ENCODE peak calls at places on chromosomes 16 and 17, in ten cellular contexts. One of them, this sample, is unnamed.

GRCh38 chr16:53911506-53911905 is 207.6 kb downstream of the FTO start:
- DNase-seq in T-helper 1 cell: no peak
- DNase-seq in NCI-H1092 treated with DMSO at 0.1 percent for 48 hours: no peak
- DNase-seq in RPMI7951: no peak
- DNase-seq in transverse colon: no peak
- DNase-seq in stimulated activated CD8-positive, alpha-beta memory T cell treated with anti-CD3 and anti-CD28 coated beads, Interleukin-4, amount 100 ng/mL, for 4 hours: no peak
- DNase-seq in AG09309: no peak
- DNase-seq in activated CD4-positive, CD25-positive, alpha-beta regulatory T cell: no peak
- DNase-seq in NCI-H748 treated with DMSO at 0.1 percent for 48 hours: no peak
- DNase-seq in EH: no peak
- DNase-seq in this sample: no peak

GRCh38 chr16:11639925-11640899 is 28.0 kb upstream of the SNN start:
- DNase-seq in NCI-H748 treated with DMSO at 0.1 percent for 48 hours: no peak
- DNase-seq in activated CD4-positive, CD25-positive, alpha-beta regulatory T cell: no peak
- DNase-seq in AG09309: peak
- DNase-seq in NCI-H1092 treated with DMSO at 0.1 percent for 48 hours: no peak
- DNase-seq in transverse colon: peak
- DNase-seq in T-helper 1 cell: no peak
- DNase-seq in RPMI7951: peak
- DNase-seq in EH: peak
- DNase-seq in stimulated activated CD8-positive, alpha-beta memory T cell treated with anti-CD3 and anti-CD28 coated beads, Interleukin-4, amount 100 ng/mL, for 4 hours: no peak
- DNase-seq in this sample: no peak

GRCh38 chr17:68599091-68599872 is 1.9 kb downstream of the FAM20A start:
- DNase-seq in EH: peak
- DNase-seq in activated CD4-positive, CD25-positive, alpha-beta regulatory T cell: no peak
- DNase-seq in T-helper 1 cell: no peak
- DNase-seq in NCI-H1092 treated with DMSO at 0.1 percent for 48 hours: no peak
- DNase-seq in transverse colon: no peak
- DNase-seq in AG09309: peak
- DNase-seq in NCI-H748 treated with DMSO at 0.1 percent for 48 hours: no peak
- DNase-seq in RPMI7951: peak
- DNase-seq in stimulated activated CD8-positive, alpha-beta memory T cell treated with anti-CD3 and anti-CD28 coated beads, Interleukin-4, amount 100 ng/mL, for 4 hours: no peak
- DNase-seq in this sample: no peak

GRCh38 chr16:3070608-3071111 is 5.2 kb downstream of the IL32 start:
- DNase-seq in stimulated activated CD8-positive, alpha-beta memory T cell treated with anti-CD3 and anti-CD28 coated beads, Interleukin-4, amount 100 ng/mL, for 4 hours: no peak
- DNase-seq in transverse colon: no peak
- DNase-seq in T-helper 1 cell: no peak
- DNase-seq in EH: no peak
- DNase-seq in AG09309: no peak
- DNase-seq in activated CD4-positive, CD25-positive, alpha-beta regulatory T cell: no peak
- DNase-seq in RPMI7951: no peak
- DNase-seq in NCI-H1092 treated with DMSO at 0.1 percent for 48 hours: no peak
- DNase-seq in NCI-H748 treated with DMSO at 0.1 percent for 48 hours: no peak
- DNase-seq in this sample: no peak

GRCh38 chr17:65297384-65297783 is 160.2 kb downstream of the RGS9 start:
- DNase-seq in EH: peak
- DNase-seq in stimulated activated CD8-positive, alpha-beta memory T cell treated with anti-CD3 and anti-CD28 coated beads, Interleukin-4, amount 100 ng/mL, for 4 hours: no peak
- DNase-seq in activated CD4-positive, CD25-positive, alpha-beta regulatory T cell: no peak
- DNase-seq in AG09309: no peak
- DNase-seq in NCI-H748 treated with DMSO at 0.1 percent for 48 hours: no peak
- DNase-seq in T-helper 1 cell: no peak
- DNase-seq in RPMI7951: peak
- DNase-seq in transverse colon: no peak
- DNase-seq in NCI-H1092 treated with DMSO at 0.1 percent for 48 hours: no peak
- DNase-seq in this sample: no peak

GRCh38 chr16:83794874-83795273 is 12.9 kb upstream of the HSBP1 start:
- DNase-seq in T-helper 1 cell: no peak
- DNase-seq in stimulated activated CD8-positive, alpha-beta memory T cell treated with anti-CD3 and anti-CD28 coated beads, Interleukin-4, amount 100 ng/mL, for 4 hours: no peak
- DNase-seq in transverse colon: no peak
- DNase-seq in NCI-H1092 treated with DMSO at 0.1 percent for 48 hours: no peak
- DNase-seq in EH: no peak
- DNase-seq in activated CD4-positive, CD25-positive, alpha-beta regulatory T cell: no peak
- DNase-seq in AG09309: no peak
- DNase-seq in NCI-H748 treated with DMSO at 0.1 percent for 48 hours: no peak
- DNase-seq in RPMI7951: no peak
- DNase-seq in this sample: no peak

GRCh38 chr17:15081008-15081407 is 184.1 kb downstream of the PMP22 start:
- DNase-seq in NCI-H1092 treated with DMSO at 0.1 percent for 48 hours: no peak
- DNase-seq in transverse colon: no peak
- DNase-seq in activated CD4-positive, CD25-positive, alpha-beta regulatory T cell: no peak
- DNase-seq in AG09309: no peak
- DNase-seq in stimulated activated CD8-positive, alpha-beta memory T cell treated with anti-CD3 and anti-CD28 coated beads, Interleukin-4, amount 100 ng/mL, for 4 hours: no peak
- DNase-seq in RPMI7951: no peak
- DNase-seq in EH: no peak
- DNase-seq in T-helper 1 cell: no peak
- DNase-seq in NCI-H748 treated with DMSO at 0.1 percent for 48 hours: no peak
- DNase-seq in this sample: no peak

GRCh38 chr17:82655523-82655922 is 7.3 kb upstream of the WDR45B start:
- DNase-seq in activated CD4-positive, CD25-positive, alpha-beta regulatory T cell: no peak
- DNase-seq in RPMI7951: no peak
- DNase-seq in AG09309: no peak
- DNase-seq in transverse colon: peak
- DNase-seq in NCI-H1092 treated with DMSO at 0.1 percent for 48 hours: no peak
- DNase-seq in stimulated activated CD8-positive, alpha-beta memory T cell treated with anti-CD3 and anti-CD28 coated beads, Interleukin-4, amount 100 ng/mL, for 4 hours: no peak
- DNase-seq in NCI-H748 treated with DMSO at 0.1 percent for 48 hours: no peak
- DNase-seq in EH: no peak
- DNase-seq in T-helper 1 cell: no peak
- DNase-seq in this sample: no peak

GRCh38 chr16:19969284-19969683 is 84.6 kb upstream of the GPRC5B start:
- DNase-seq in NCI-H1092 treated with DMSO at 0.1 percent for 48 hours: peak
- DNase-seq in EH: no peak
- DNase-seq in NCI-H748 treated with DMSO at 0.1 percent for 48 hours: no peak
- DNase-seq in AG09309: no peak
- DNase-seq in RPMI7951: no peak
- DNase-seq in activated CD4-positive, CD25-positive, alpha-beta regulatory T cell: no peak
- DNase-seq in transverse colon: peak
- DNase-seq in T-helper 1 cell: no peak
- DNase-seq in stimulated activated CD8-positive, alpha-beta memory T cell treated with anti-CD3 and anti-CD28 coated beads, Interleukin-4, amount 100 ng/mL, for 4 hours: no peak
- DNase-seq in this sample: no peak

GRCh38 chr17:73798111-73798748 is 154.0 kb upstream of the SDK2 start:
- DNase-seq in NCI-H748 treated with DMSO at 0.1 percent for 48 hours: peak
- DNase-seq in NCI-H1092 treated with DMSO at 0.1 percent for 48 hours: peak
- DNase-seq in stimulated activated CD8-positive, alpha-beta memory T cell treated with anti-CD3 and anti-CD28 coated beads, Interleukin-4, amount 100 ng/mL, for 4 hours: no peak
- DNase-seq in RPMI7951: peak
- DNase-seq in EH: peak
- DNase-seq in AG09309: peak
- DNase-seq in activated CD4-positive, CD25-positive, alpha-beta regulatory T cell: no peak
- DNase-seq in transverse colon: peak
- DNase-seq in T-helper 1 cell: no peak
- DNase-seq in this sample: no peak

GRCh38 chr17:41301204-41301790 is 1.4 kb downstream of the KRTAP29-1 start:
- DNase-seq in stimulated activated CD8-positive, alpha-beta memory T cell treated with anti-CD3 and anti-CD28 coated beads, Interleukin-4, amount 100 ng/mL, for 4 hours: no peak
- DNase-seq in AG09309: no peak
- DNase-seq in EH: no peak
- DNase-seq in NCI-H1092 treated with DMSO at 0.1 percent for 48 hours: no peak
- DNase-seq in RPMI7951: no peak
- DNase-seq in transverse colon: no peak
- DNase-seq in T-helper 1 cell: no peak
- DNase-seq in NCI-H748 treated with DMSO at 0.1 percent for 48 hours: no peak
- DNase-seq in activated CD4-positive, CD25-positive, alpha-beta regulatory T cell: no peak
- DNase-seq in this sample: no peak

GRCh38 chr16:1287982-1288670 is 21.3 kb upstream of the UBE2I start:
- DNase-seq in T-helper 1 cell: no peak
- DNase-seq in AG09309: no peak
- DNase-seq in NCI-H748 treated with DMSO at 0.1 percent for 48 hours: no peak
- DNase-seq in stimulated activated CD8-positive, alpha-beta memory T cell treated with anti-CD3 and anti-CD28 coated beads, Interleukin-4, amount 100 ng/mL, for 4 hours: no peak
- DNase-seq in EH: no peak
- DNase-seq in RPMI7951: no peak
- DNase-seq in transverse colon: no peak
- DNase-seq in activated CD4-positive, CD25-positive, alpha-beta regulatory T cell: no peak
- DNase-seq in NCI-H1092 treated with DMSO at 0.1 percent for 48 hours: no peak
- DNase-seq in this sample: no peak

GRCh38 chr17:80456465-80457235 is 19.8 kb downstream of the NPTX1 start:
- DNase-seq in NCI-H748 treated with DMSO at 0.1 percent for 48 hours: no peak
- DNase-seq in EH: peak
- DNase-seq in transverse colon: no peak
- DNase-seq in NCI-H1092 treated with DMSO at 0.1 percent for 48 hours: no peak
- DNase-seq in activated CD4-positive, CD25-positive, alpha-beta regulatory T cell: no peak
- DNase-seq in RPMI7951: no peak
- DNase-seq in stimulated activated CD8-positive, alpha-beta memory T cell treated with anti-CD3 and anti-CD28 coated beads, Interleukin-4, amount 100 ng/mL, for 4 hours: no peak
- DNase-seq in AG09309: no peak
- DNase-seq in T-helper 1 cell: no peak
- DNase-seq in this sample: no peak

GRCh38 chr16:24036614-24037013 is 200.8 kb downstream of the PRKCB start:
- DNase-seq in EH: peak
- DNase-seq in stimulated activated CD8-positive, alpha-beta memory T cell treated with anti-CD3 and anti-CD28 coated beads, Interleukin-4, amount 100 ng/mL, for 4 hours: no peak
- DNase-seq in activated CD4-positive, CD25-positive, alpha-beta regulatory T cell: no peak
- DNase-seq in NCI-H748 treated with DMSO at 0.1 percent for 48 hours: peak
- DNase-seq in transverse colon: peak
- DNase-seq in AG09309: peak
- DNase-seq in T-helper 1 cell: no peak
- DNase-seq in NCI-H1092 treated with DMSO at 0.1 percent for 48 hours: peak
- DNase-seq in RPMI7951: peak
- DNase-seq in this sample: peak

GRCh38 chr17:49132699-49133364 is at the start of gene B4GALNT2:
- DNase-seq in transverse colon: peak
- DNase-seq in RPMI7951: no peak
- DNase-seq in T-helper 1 cell: no peak
- DNase-seq in activated CD4-positive, CD25-positive, alpha-beta regulatory T cell: no peak
- DNase-seq in NCI-H1092 treated with DMSO at 0.1 percent for 48 hours: no peak
- DNase-seq in EH: peak
- DNase-seq in NCI-H748 treated with DMSO at 0.1 percent for 48 hours: peak
- DNase-seq in AG09309: no peak
- DNase-seq in stimulated activated CD8-positive, alpha-beta memory T cell treated with anti-CD3 and anti-CD28 coated beads, Interleukin-4, amount 100 ng/mL, for 4 hours: no peak
- DNase-seq in this sample: no peak

GRCh38 chr17:83103200-83103937 is 24.0 kb downstream of the METRNL start:
- DNase-seq in NCI-H1092 treated with DMSO at 0.1 percent for 48 hours: no peak
- DNase-seq in activated CD4-positive, CD25-positive, alpha-beta regulatory T cell: peak
- DNase-seq in T-helper 1 cell: no peak
- DNase-seq in AG09309: no peak
- DNase-seq in transverse colon: peak
- DNase-seq in RPMI7951: no peak
- DNase-seq in EH: peak
- DNase-seq in stimulated activated CD8-positive, alpha-beta memory T cell treated with anti-CD3 and anti-CD28 coated beads, Interleukin-4, amount 100 ng/mL, for 4 hours: no peak
- DNase-seq in NCI-H748 treated with DMSO at 0.1 percent for 48 hours: no peak
- DNase-seq in this sample: no peak

GRCh38 chr17:48067245-48067644 is 19.1 kb downstream of the NFE2L1 start:
- DNase-seq in stimulated activated CD8-positive, alpha-beta memory T cell treated with anti-CD3 and anti-CD28 coated beads, Interleukin-4, amount 100 ng/mL, for 4 hours: no peak
- DNase-seq in NCI-H1092 treated with DMSO at 0.1 percent for 48 hours: no peak
- DNase-seq in activated CD4-positive, CD25-positive, alpha-beta regulatory T cell: no peak
- DNase-seq in T-helper 1 cell: no peak
- DNase-seq in NCI-H748 treated with DMSO at 0.1 percent for 48 hours: no peak
- DNase-seq in transverse colon: no peak
- DNase-seq in RPMI7951: no peak
- DNase-seq in AG09309: no peak
- DNase-seq in EH: no peak
- DNase-seq in this sample: no peak

GRCh38 chr16:70574595-70575271 is 51.1 kb downstream of the SF3B3 start:
- DNase-seq in EH: no peak
- DNase-seq in NCI-H748 treated with DMSO at 0.1 percent for 48 hours: no peak
- DNase-seq in AG09309: no peak
- DNase-seq in NCI-H1092 treated with DMSO at 0.1 percent for 48 hours: no peak
- DNase-seq in stimulated activated CD8-positive, alpha-beta memory T cell treated with anti-CD3 and anti-CD28 coated beads, Interleukin-4, amount 100 ng/mL, for 4 hours: no peak
- DNase-seq in T-helper 1 cell: no peak
- DNase-seq in activated CD4-positive, CD25-positive, alpha-beta regulatory T cell: no peak
- DNase-seq in transverse colon: no peak
- DNase-seq in RPMI7951: no peak
- DNase-seq in this sample: no peak

GRCh38 chr17:3544365-3544764 is 13.2 kb downstream of the TRPV3 start:
- DNase-seq in activated CD4-positive, CD25-positive, alpha-beta regulatory T cell: no peak
- DNase-seq in transverse colon: no peak
- DNase-seq in T-helper 1 cell: no peak
- DNase-seq in AG09309: no peak
- DNase-seq in RPMI7951: no peak
- DNase-seq in EH: no peak
- DNase-seq in NCI-H1092 treated with DMSO at 0.1 percent for 48 hours: no peak
- DNase-seq in stimulated activated CD8-positive, alpha-beta memory T cell treated with anti-CD3 and anti-CD28 coated beads, Interleukin-4, amount 100 ng/mL, for 4 hours: no peak
- DNase-seq in NCI-H748 treated with DMSO at 0.1 percent for 48 hours: no peak
- DNase-seq in this sample: no peak

GRCh38 chr16:49700928-49701685 is 154.8 kb downstream of the ZNF423 start:
- DNase-seq in RPMI7951: no peak
- DNase-seq in NCI-H748 treated with DMSO at 0.1 percent for 48 hours: no peak
- DNase-seq in activated CD4-positive, CD25-positive, alpha-beta regulatory T cell: no peak
- DNase-seq in NCI-H1092 treated with DMSO at 0.1 percent for 48 hours: peak
- DNase-seq in stimulated activated CD8-positive, alpha-beta memory T cell treated with anti-CD3 and anti-CD28 coated beads, Interleukin-4, amount 100 ng/mL, for 4 hours: no peak
- DNase-seq in AG09309: no peak
- DNase-seq in transverse colon: no peak
- DNase-seq in T-helper 1 cell: no peak
- DNase-seq in EH: no peak
- DNase-seq in this sample: no peak

GRCh38 chr16:84834403-84834772 is 14.6 kb downstream of the CRISPLD2 start:
- DNase-seq in NCI-H748 treated with DMSO at 0.1 percent for 48 hours: no peak
- DNase-seq in EH: peak
- DNase-seq in transverse colon: no peak
- DNase-seq in RPMI7951: peak
- DNase-seq in stimulated activated CD8-positive, alpha-beta memory T cell treated with anti-CD3 and anti-CD28 coated beads, Interleukin-4, amount 100 ng/mL, for 4 hours: no peak
- DNase-seq in NCI-H1092 treated with DMSO at 0.1 percent for 48 hours: no peak
- DNase-seq in T-helper 1 cell: no peak
- DNase-seq in AG09309: peak
- DNase-seq in activated CD4-positive, CD25-positive, alpha-beta regulatory T cell: no peak
- DNase-seq in this sample: no peak

GRCh38 chr17:8803531-8804416 is 4.6 kb upstream of the MFSD6L start:
- DNase-seq in activated CD4-positive, CD25-positive, alpha-beta regulatory T cell: no peak
- DNase-seq in T-helper 1 cell: no peak
- DNase-seq in AG09309: no peak
- DNase-seq in RPMI7951: no peak
- DNase-seq in stimulated activated CD8-positive, alpha-beta memory T cell treated with anti-CD3 and anti-CD28 coated beads, Interleukin-4, amount 100 ng/mL, for 4 hours: no peak
- DNase-seq in NCI-H1092 treated with DMSO at 0.1 percent for 48 hours: no peak
- DNase-seq in EH: no peak
- DNase-seq in transverse colon: no peak
- DNase-seq in NCI-H748 treated with DMSO at 0.1 percent for 48 hours: no peak
- DNase-seq in this sample: no peak

GRCh38 chr17:80141463-80142165 is 5.3 kb downstream of the EIF4A3 start:
- DNase-seq in AG09309: no peak
- DNase-seq in transverse colon: no peak
- DNase-seq in EH: no peak
- DNase-seq in NCI-H1092 treated with DMSO at 0.1 percent for 48 hours: no peak
- DNase-seq in RPMI7951: no peak
- DNase-seq in stimulated activated CD8-positive, alpha-beta memory T cell treated with anti-CD3 and anti-CD28 coated beads, Interleukin-4, amount 100 ng/mL, for 4 hours: no peak
- DNase-seq in activated CD4-positive, CD25-positive, alpha-beta regulatory T cell: no peak
- DNase-seq in NCI-H748 treated with DMSO at 0.1 percent for 48 hours: no peak
- DNase-seq in T-helper 1 cell: no peak
- DNase-seq in this sample: no peak

GRCh38 chr17:68053237-68054030 is 17.9 kb downstream of the KPNA2 start:
- DNase-seq in transverse colon: no peak
- DNase-seq in AG09309: peak
- DNase-seq in stimulated activated CD8-positive, alpha-beta memory T cell treated with anti-CD3 and anti-CD28 coated beads, Interleukin-4, amount 100 ng/mL, for 4 hours: no peak
- DNase-seq in RPMI7951: peak
- DNase-seq in NCI-H1092 treated with DMSO at 0.1 percent for 48 hours: no peak
- DNase-seq in T-helper 1 cell: no peak
- DNase-seq in EH: peak
- DNase-seq in NCI-H748 treated with DMSO at 0.1 percent for 48 hours: no peak
- DNase-seq in activated CD4-positive, CD25-positive, alpha-beta regulatory T cell: no peak
- DNase-seq in this sample: no peak

GRCh38 chr16:5350118-5350517 is 252.5 kb upstream of the EEF2KMT start:
- DNase-seq in stimulated activated CD8-positive, alpha-beta memory T cell treated with anti-CD3 and anti-CD28 coated beads, Interleukin-4, amount 100 ng/mL, for 4 hours: no peak
- DNase-seq in NCI-H748 treated with DMSO at 0.1 percent for 48 hours: no peak
- DNase-seq in RPMI7951: no peak
- DNase-seq in transverse colon: no peak
- DNase-seq in AG09309: no peak
- DNase-seq in activated CD4-positive, CD25-positive, alpha-beta regulatory T cell: no peak
- DNase-seq in EH: no peak
- DNase-seq in NCI-H1092 treated with DMSO at 0.1 percent for 48 hours: no peak
- DNase-seq in T-helper 1 cell: no peak
- DNase-seq in this sample: no peak

GRCh38 chr16:68993885-68994284 is 111.6 kb upstream of the HAS3 start:
- DNase-seq in activated CD4-positive, CD25-positive, alpha-beta regulatory T cell: no peak
- DNase-seq in EH: peak
- DNase-seq in T-helper 1 cell: no peak
- DNase-seq in NCI-H1092 treated with DMSO at 0.1 percent for 48 hours: no peak
- DNase-seq in RPMI7951: peak
- DNase-seq in stimulated activated CD8-positive, alpha-beta memory T cell treated with anti-CD3 and anti-CD28 coated beads, Interleukin-4, amount 100 ng/mL, for 4 hours: no peak
- DNase-seq in transverse colon: no peak
- DNase-seq in AG09309: peak
- DNase-seq in NCI-H748 treated with DMSO at 0.1 percent for 48 hours: no peak
- DNase-seq in this sample: no peak

GRCh38 chr17:20066253-20066652 is 57.1 kb downstream of the SPECC1 start:
- DNase-seq in EH: peak
- DNase-seq in T-helper 1 cell: no peak
- DNase-seq in AG09309: peak
- DNase-seq in NCI-H748 treated with DMSO at 0.1 percent for 48 hours: no peak
- DNase-seq in stimulated activated CD8-positive, alpha-beta memory T cell treated with anti-CD3 and anti-CD28 coated beads, Interleukin-4, amount 100 ng/mL, for 4 hours: no peak
- DNase-seq in NCI-H1092 treated with DMSO at 0.1 percent for 48 hours: no peak
- DNase-seq in activated CD4-positive, CD25-positive, alpha-beta regulatory T cell: no peak
- DNase-seq in transverse colon: no peak
- DNase-seq in RPMI7951: peak
- DNase-seq in this sample: no peak

GRCh38 chr17:41723801-41724475 is 10.5 kb downstream of the HAP1 start:
- DNase-seq in T-helper 1 cell: no peak
- DNase-seq in RPMI7951: no peak
- DNase-seq in stimulated activated CD8-positive, alpha-beta memory T cell treated with anti-CD3 and anti-CD28 coated beads, Interleukin-4, amount 100 ng/mL, for 4 hours: no peak
- DNase-seq in AG09309: no peak
- DNase-seq in NCI-H748 treated with DMSO at 0.1 percent for 48 hours: no peak
- DNase-seq in transverse colon: no peak
- DNase-seq in NCI-H1092 treated with DMSO at 0.1 percent for 48 hours: no peak
- DNase-seq in activated CD4-positive, CD25-positive, alpha-beta regulatory T cell: no peak
- DNase-seq in EH: no peak
- DNase-seq in this sample: no peak